ENCODE peak calls at places on chromosomes 2 and 18, in six cellular contexts. N, J, Y, L, Q and Z are unnamed samples.

GRCh38 chr2:97779141-97779540 is 65.8 kb downstream of the ZAP70 start:
- DNase-seq in Y (no peak), L (no peak), Q (no peak), N (no peak), J (no peak), Z (no peak)

GRCh38 chr2:230007931-230008707 is 60.6 kb downstream of the SLC16A14 start:
- DNase-seq in J (peak; percentile 74), N (peak; percentile 78), L (peak; percentile 74), Y (peak; percentile 79), Q (peak; percentile 67), Z (peak; percentile 34)

GRCh38 chr18:74139888-74140287 is 7.7 kb downstream of the FBXO15 start:
- DNase-seq in Q (no peak), J (no peak), Y (no peak), N (peak; percentile 82), L (peak; percentile 83), Z (no peak)

GRCh38 chr2:201675454-201675853 is 23.0 kb downstream of the MPP4 start:
- DNase-seq in N (no peak), J (no peak), Q (no peak), Y (no peak), L (no peak), Z (no peak)

GRCh38 chr18:79818036-79818435 is 20.3 kb downstream of the KCNG2 start:
- DNase-seq in N (peak; percentile 32), L (peak; percentile 25), J (peak; percentile 62), Q (peak; percentile 42), Y (no peak), Z (no peak)

GRCh38 chr2:166419616-166419934 is 43.8 kb upstream of the SCN9A start:
- DNase-seq in N (peak; percentile 63), L (peak; percentile 30), Y (no peak), Q (no peak), J (no peak), Z (no peak)

GRCh38 chr2:58899692-58900091 is 658.6 kb upstream of the FANCL start:
- DNase-seq in Q (no peak), J (no peak), L (peak; percentile 32), N (peak; percentile 79), Y (no peak), Z (no peak)

GRCh38 chr2:216029416-216030129 is 16.2 kb upstream of the MREG start:
- DNase-seq in N (peak; percentile 59), Q (no peak), Y (no peak), J (no peak), L (no peak), Z (no peak)

GRCh38 chr2:29317077-29317517 is 201.9 kb downstream of the CLIP4 start:
- DNase-seq in J (peak; percentile 48), L (no peak), N (peak; percentile 57), Y (peak; percentile 14), Q (no peak), Z (no peak)

GRCh38 chr2:233400341-233400740 is 46.0 kb downstream of the DGKD start:
- DNase-seq in J (peak; percentile 60), Y (no peak), Q (no peak), L (no peak), N (no peak), Z (no peak)

GRCh38 chr18:32848836-32849235 is 76.0 kb upstream of the KLHL14 start:
- DNase-seq in Q (no peak), J (no peak), Y (no peak), L (no peak), N (no peak), Z (no peak)

GRCh38 chr18:55579471-55579870 is 8.5 kb downstream of the TCF4 start:
- DNase-seq in Y (no peak), N (peak; percentile 20), Q (no peak), J (no peak), L (no peak), Z (no peak)

GRCh38 chr2:17813015-17813741 is 3.1 kb upstream of the MSGN1 start:
- DNase-seq in Q (no peak), N (peak; percentile 89), L (peak; percentile 56), Y (no peak), J (no peak), Z (no peak)

GRCh38 chr2:214543386-214543955 is 132.6 kb downstream of the VWC2L start:
- DNase-seq in J (no peak), Q (no peak), N (peak; percentile 61), L (peak; percentile 5), Y (no peak), Z (no peak)

GRCh38 chr2:148065936-148066335 is 45.0 kb downstream of the MBD5 start:
- DNase-seq in J (no peak), Y (no peak), Q (no peak), L (no peak), N (no peak), Z (no peak)

GRCh38 chr2:148058641-148059040 is 37.8 kb downstream of the MBD5 start:
- DNase-seq in Q (no peak), N (peak; percentile 47), J (no peak), L (no peak), Y (no peak), Z (no peak)

GRCh38 chr2:148063633-148064032 is 42.7 kb downstream of the MBD5 start:
- DNase-seq in Q (no peak), N (no peak), L (no peak), Y (no peak), J (no peak), Z (no peak)
- H3K27ac ChIP-seq in Q (no peak overlapping the region), N (no peak overlapping the region), L (no peak overlapping the region), Y (no peak overlapping the region), J (no peak overlapping the region), Z (no peak overlapping the region)

GRCh38 chr2:239365071-239365781 is 35.6 kb downstream of the HDAC4 start:
- DNase-seq in Y (no peak), L (no peak), N (no peak), J (no peak), Q (no peak), Z (no peak)

GRCh38 chr2:239365782-239366435 is 34.9 kb downstream of the HDAC4 start:
- DNase-seq in J (no peak), L (no peak), Q (no peak), N (no peak), Y (no peak), Z (no peak)

GRCh38 chr2:239368906-239369584 is 31.8 kb downstream of the HDAC4 start:
- DNase-seq in J (peak; percentile 43), L (no peak), Y (peak; percentile 4), Q (no peak), N (no peak), Z (no peak)

GRCh38 chr2:239368321-239368720 is 32.5 kb downstream of the HDAC4 start:
- DNase-seq in J (peak; percentile 38), N (no peak), L (no peak), Q (no peak), Y (peak; percentile 2), Z (no peak)

GRCh38 chr2:239366740-239367139 is 34.1 kb downstream of the HDAC4 start:
- DNase-seq in Y (peak; percentile 0), J (no peak), N (no peak), L (no peak), Q (no peak), Z (no peak)
- H3K27ac ChIP-seq in Y (no peak overlapping the region), J (no peak overlapping the region), N (no peak overlapping the region), L (no peak overlapping the region), Q (no peak overlapping the region), Z (no peak overlapping the region)

GRCh38 chr2:84999467-85000064 is 28.6 kb downstream of the KCMF1 start:
- DNase-seq in N (no peak), Y (no peak), Q (no peak), J (no peak), L (no peak), Z (no peak)

GRCh38 chr2:85002534-85002933 is 31.6 kb downstream of the KCMF1 start:
- DNase-seq in N (no peak), Q (no peak), Y (no peak), J (no peak), L (no peak), Z (no peak)

GRCh38 chr2:84996909-84997308 is 25.9 kb downstream of the KCMF1 start:
- DNase-seq in J (no peak), N (no peak), Q (no peak), L (no peak), Y (no peak), Z (no peak)

GRCh38 chr2:84995826-84996225 is 24.9 kb downstream of the KCMF1 start:
- DNase-seq in Y (no peak), J (no peak), L (no peak), Q (no peak), N (no peak), Z (no peak)

GRCh38 chr2:85001595-85001994 is 30.6 kb downstream of the KCMF1 start:
- DNase-seq in L (no peak), Y (no peak), N (no peak), Q (no peak), J (no peak), Z (no peak)
- H3K27ac ChIP-seq in L (no peak overlapping the region), Y (no peak overlapping the region), N (no peak overlapping the region), Q (no peak overlapping the region), J (no peak overlapping the region), Z (no peak overlapping the region)

GRCh38 chr2:20048488-20049443 is 2.7 kb downstream of the LAPTM4A start:
- DNase-seq in Q (no peak), N (peak; percentile 42), Y (no peak), L (no peak), J (no peak), Z (no peak)
- H3K27ac ChIP-seq in Q (peak overlapping the region; percentile 98), N (peak overlapping the region; percentile 100), Y (no peak overlapping the region), L (peak overlapping the region; percentile 100), J (peak overlapping the region; percentile 98), Z (no peak overlapping the region)

GRCh38 chr18:47983055-47983454 is 52.6 kb upstream of the SMAD2 start:
- DNase-seq in Y (no peak), J (no peak), N (no peak), Q (no peak), L (no peak), Z (no peak)

GRCh38 chr18:47985837-47986236 is 55.4 kb upstream of the SMAD2 start:
- DNase-seq in Y (no peak), N (no peak), L (no peak), Q (no peak), J (no peak), Z (no peak)

GRCh38 chr18:47983946-47984345 is 53.5 kb upstream of the SMAD2 start:
- DNase-seq in L (no peak), Q (peak; percentile 93), Y (no peak), J (no peak), N (no peak), Z (no peak)

GRCh38 chr18:47986724-47987455 is 56.4 kb upstream of the SMAD2 start:
- DNase-seq in L (no peak), Y (no peak), Q (no peak), N (no peak), J (no peak), Z (no peak)

DNA sequence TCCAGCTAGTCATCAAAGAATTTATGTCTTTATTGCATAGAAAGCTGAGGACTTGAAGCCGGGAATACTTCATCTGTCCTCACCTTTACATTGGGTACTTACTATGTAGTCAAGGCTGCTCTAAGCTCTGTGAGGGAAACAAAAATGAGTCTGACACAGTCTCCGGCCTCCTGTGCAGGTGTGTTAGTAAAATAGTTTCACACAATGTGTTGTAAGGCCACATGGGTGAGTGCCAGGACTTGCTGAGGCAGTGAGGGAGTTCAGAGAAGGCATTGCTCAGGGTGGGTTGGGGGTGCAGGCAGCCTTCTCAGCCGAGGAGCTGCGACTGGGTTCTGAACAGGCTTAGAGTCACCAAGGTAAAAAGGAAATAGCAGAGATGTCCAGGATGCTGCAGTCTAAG is 54.5 kb upstream of the SMAD2 start:
- DNase-seq in Q (no peak), Y (peak; percentile 73), N (no peak), L (no peak), J (no peak), Z (no peak)
- H3K27ac ChIP-seq in Q (no peak overlapping the region), Y (no peak overlapping the region), N (no peak overlapping the region), L (no peak overlapping the region), J (no peak overlapping the region), Z (no peak overlapping the region)